ENCODE peak calls at places on chromosomes 12 and 14, in five cellular contexts. One of them, this sample, is unnamed.

GRCh38 chr12:107362960-107363359 is 269.6 kb upstream of the CRY1 start:
- DNase-seq in astrocyte of the cerebellum: no peak
- DNase-seq in left lung: no peak
- DNase-seq in progenitor cell of endocrine pancreas: no peak
- DNase-seq in psoas muscle: no peak
- DNase-seq in this sample: no peak

GRCh38 chr12:114674201-114675047 is 9.6 kb downstream of the TBX3 start:
- DNase-seq in psoas muscle: no peak
- DNase-seq in progenitor cell of endocrine pancreas: no peak
- DNase-seq in astrocyte of the cerebellum: no peak
- DNase-seq in left lung: no peak
- DNase-seq in this sample: peak; percentile 45

GRCh38 chr14:90577661-90578282 is 180.9 kb downstream of the CALM1 start:
- DNase-seq in psoas muscle: peak; percentile 74
- DNase-seq in astrocyte of the cerebellum: no peak
- DNase-seq in progenitor cell of endocrine pancreas: no peak
- DNase-seq in left lung: peak; percentile 71
- DNase-seq in this sample: no peak

GRCh38 chr14:33432407-33433023 is 493.8 kb downstream of the NPAS3 start:
- DNase-seq in astrocyte of the cerebellum: peak; percentile 42
- DNase-seq in progenitor cell of endocrine pancreas: no peak
- DNase-seq in left lung: no peak
- DNase-seq in psoas muscle: no peak
- DNase-seq in this sample: no peak

GRCh38 chr12:76190249-76190648 is 105.8 kb upstream of the NAP1L1 start:
- DNase-seq in left lung: no peak
- DNase-seq in astrocyte of the cerebellum: no peak
- DNase-seq in psoas muscle: no peak
- DNase-seq in progenitor cell of endocrine pancreas: no peak
- DNase-seq in this sample: no peak

GRCh38 chr14:105525861-105526780 is at the start of gene TMEM121:
- DNase-seq in psoas muscle: peak; percentile 58
- DNase-seq in astrocyte of the cerebellum: no peak
- DNase-seq in left lung: peak; percentile 78
- DNase-seq in progenitor cell of endocrine pancreas: peak; percentile 39
- DNase-seq in this sample: peak; percentile 43

GRCh38 chr12:48008349-48008748 is 4.1 kb upstream of the COL2A1 start:
- DNase-seq in left lung: no peak
- DNase-seq in psoas muscle: no peak
- DNase-seq in progenitor cell of endocrine pancreas: no peak
- DNase-seq in astrocyte of the cerebellum: no peak
- DNase-seq in this sample: no peak

GRCh38 chr12:55037349-55037748 is 17.6 kb downstream of the NEUROD4 start:
- DNase-seq in progenitor cell of endocrine pancreas: no peak
- DNase-seq in psoas muscle: no peak
- DNase-seq in astrocyte of the cerebellum: no peak
- DNase-seq in left lung: no peak
- DNase-seq in this sample: no peak

GRCh38 chr12:105461276-105461975 is 130.9 kb downstream of the C12orf75 start:
- DNase-seq in progenitor cell of endocrine pancreas: no peak
- DNase-seq in left lung: no peak
- DNase-seq in astrocyte of the cerebellum: no peak
- DNase-seq in psoas muscle: no peak
- DNase-seq in this sample: no peak

GRCh38 chr12:79012616-79013015 is 148.0 kb downstream of the SYT1 start:
- DNase-seq in psoas muscle: no peak
- DNase-seq in progenitor cell of endocrine pancreas: no peak
- DNase-seq in left lung: no peak
- DNase-seq in astrocyte of the cerebellum: no peak
- DNase-seq in this sample: no peak

GRCh38 chr12:64352181-64352580 is 38.4 kb downstream of the C12orf56 start:
- DNase-seq in psoas muscle: no peak
- DNase-seq in left lung: no peak
- DNase-seq in progenitor cell of endocrine pancreas: no peak
- DNase-seq in astrocyte of the cerebellum: no peak
- DNase-seq in this sample: no peak

GRCh38 chr12:51863921-51864700 is 15.6 kb upstream of the FIGNL2 start:
- DNase-seq in progenitor cell of endocrine pancreas: peak; percentile 67
- DNase-seq in psoas muscle: peak; percentile 61
- DNase-seq in astrocyte of the cerebellum: no peak
- DNase-seq in left lung: peak; percentile 69
- DNase-seq in this sample: no peak

GRCh38 chr12:4859478-4860210 is 50.1 kb upstream of the KCNA1 start:
- DNase-seq in progenitor cell of endocrine pancreas: no peak
- DNase-seq in left lung: no peak
- DNase-seq in astrocyte of the cerebellum: no peak
- DNase-seq in psoas muscle: no peak
- DNase-seq in this sample: no peak

GRCh38 chr12:3152013-3152412 is 74.8 kb downstream of the TSPAN9 start:
- DNase-seq in astrocyte of the cerebellum: peak; percentile 28
- DNase-seq in psoas muscle: peak; percentile 57
- DNase-seq in progenitor cell of endocrine pancreas: no peak
- DNase-seq in left lung: no peak
- DNase-seq in this sample: no peak

DNA sequence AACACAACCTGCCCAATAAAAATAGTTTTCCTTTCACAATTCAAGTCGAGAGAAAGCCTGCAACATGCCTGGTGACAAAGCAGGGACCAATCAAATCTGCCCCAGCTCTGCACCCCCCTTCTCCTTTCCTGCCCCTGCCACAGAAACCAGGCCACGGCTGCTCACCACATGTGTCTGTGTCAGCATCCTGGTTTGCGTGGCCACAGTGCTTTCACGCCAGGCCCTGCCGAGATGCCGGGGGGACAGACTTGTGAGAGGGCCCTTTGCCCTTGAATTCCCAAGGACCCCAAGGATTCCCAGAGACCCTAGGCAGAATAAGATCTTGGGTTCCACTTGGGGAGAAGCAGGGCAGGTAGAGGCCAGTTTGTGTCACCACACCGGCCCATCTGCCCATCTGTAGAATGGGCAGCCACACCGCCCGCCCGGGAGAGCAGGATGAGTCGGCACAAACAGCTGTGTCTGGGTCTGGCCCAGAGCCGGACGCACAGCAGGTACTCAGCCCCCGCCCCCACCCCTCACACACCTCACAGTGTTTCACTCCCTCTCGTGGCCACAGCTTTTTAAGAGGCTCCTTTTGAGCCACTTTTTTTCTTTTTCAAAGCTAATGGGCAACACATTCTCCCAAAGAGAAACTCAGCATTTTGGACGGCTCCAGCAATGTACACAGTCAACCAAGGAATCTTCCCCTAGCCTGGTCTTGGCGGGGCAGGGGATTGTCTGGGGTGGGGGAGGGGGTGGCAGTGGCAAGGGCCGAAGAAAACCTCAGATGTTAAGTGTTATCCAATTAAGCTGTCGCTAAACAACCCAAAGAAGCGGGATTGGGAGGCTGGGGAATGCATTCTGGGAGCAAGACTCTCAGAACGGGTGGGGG is 41.5 kb downstream of the BCL11B start:
- DNase-seq in progenitor cell of endocrine pancreas: no peak
- DNase-seq in astrocyte of the cerebellum: no peak
- DNase-seq in left lung: no peak
- DNase-seq in psoas muscle: no peak
- DNase-seq in this sample: peak; percentile 17
- TF ChIP-seq CTCF in progenitor cell of endocrine pancreas: peak; percentile 35
- TF ChIP-seq CTCF in astrocyte of the cerebellum: peak; percentile 19
- TF ChIP-seq CTCF in left lung: no peak
- TF ChIP-seq CTCF in psoas muscle: no peak
- TF ChIP-seq CTCF in this sample: peak; percentile 21

GRCh38 chr12:24697769-24698168 is 251.1 kb downstream of the BCAT1 start:
- DNase-seq in progenitor cell of endocrine pancreas: no peak
- DNase-seq in psoas muscle: no peak
- DNase-seq in astrocyte of the cerebellum: no peak
- DNase-seq in left lung: no peak
- DNase-seq in this sample: no peak

GRCh38 chr12:24696800-24697199 is 252.1 kb downstream of the BCAT1 start:
- DNase-seq in left lung: no peak
- DNase-seq in astrocyte of the cerebellum: no peak
- DNase-seq in progenitor cell of endocrine pancreas: no peak
- DNase-seq in psoas muscle: no peak
- DNase-seq in this sample: no peak

GRCh38 chr12:24695657-24696329 is 253.1 kb downstream of the BCAT1 start:
- DNase-seq in astrocyte of the cerebellum: no peak
- DNase-seq in progenitor cell of endocrine pancreas: no peak
- DNase-seq in psoas muscle: no peak
- DNase-seq in left lung: no peak
- DNase-seq in this sample: no peak

GRCh38 chr12:24698972-24699371 is 249.9 kb downstream of the BCAT1 start:
- DNase-seq in psoas muscle: no peak
- DNase-seq in astrocyte of the cerebellum: no peak
- DNase-seq in left lung: no peak
- DNase-seq in progenitor cell of endocrine pancreas: no peak
- DNase-seq in this sample: no peak

DNA sequence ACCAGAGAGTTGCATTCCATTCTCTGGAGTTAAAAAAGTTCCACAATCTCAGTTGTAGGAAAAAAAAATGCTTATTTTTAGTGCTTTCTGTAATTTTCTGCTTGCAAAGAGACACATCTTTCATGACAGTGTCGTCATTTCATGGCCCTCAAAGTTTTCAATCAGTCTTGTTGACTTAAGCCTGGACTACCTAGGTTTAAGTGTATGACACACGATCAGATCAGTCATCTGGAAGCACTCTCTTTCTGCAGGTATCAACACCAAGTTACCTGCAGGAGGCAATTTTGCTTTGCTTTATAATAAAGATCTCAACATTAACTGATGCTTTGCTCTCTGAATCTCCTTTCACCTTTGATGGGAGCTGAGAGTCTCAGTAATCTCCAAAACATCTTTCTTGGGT is 251.6 kb downstream of the BCAT1 start:
- DNase-seq in astrocyte of the cerebellum: no peak
- DNase-seq in left lung: no peak
- DNase-seq in progenitor cell of endocrine pancreas: no peak
- DNase-seq in psoas muscle: no peak
- DNase-seq in this sample: no peak
- TF ChIP-seq CTCF in astrocyte of the cerebellum: no peak
- TF ChIP-seq CTCF in left lung: no peak
- TF ChIP-seq CTCF in progenitor cell of endocrine pancreas: no peak
- TF ChIP-seq CTCF in psoas muscle: no peak
- TF ChIP-seq CTCF in this sample: no peak

GRCh38 chr14:54866588-54866987 is 36.0 kb downstream of the GCH1 start:
- DNase-seq in astrocyte of the cerebellum: no peak
- DNase-seq in left lung: no peak
- DNase-seq in progenitor cell of endocrine pancreas: no peak
- DNase-seq in psoas muscle: no peak
- DNase-seq in this sample: no peak
- TF ChIP-seq CTCF in astrocyte of the cerebellum: no peak
- TF ChIP-seq CTCF in left lung: no peak
- TF ChIP-seq CTCF in progenitor cell of endocrine pancreas: no peak
- TF ChIP-seq CTCF in psoas muscle: no peak
- TF ChIP-seq CTCF in this sample: no peak

DNA sequence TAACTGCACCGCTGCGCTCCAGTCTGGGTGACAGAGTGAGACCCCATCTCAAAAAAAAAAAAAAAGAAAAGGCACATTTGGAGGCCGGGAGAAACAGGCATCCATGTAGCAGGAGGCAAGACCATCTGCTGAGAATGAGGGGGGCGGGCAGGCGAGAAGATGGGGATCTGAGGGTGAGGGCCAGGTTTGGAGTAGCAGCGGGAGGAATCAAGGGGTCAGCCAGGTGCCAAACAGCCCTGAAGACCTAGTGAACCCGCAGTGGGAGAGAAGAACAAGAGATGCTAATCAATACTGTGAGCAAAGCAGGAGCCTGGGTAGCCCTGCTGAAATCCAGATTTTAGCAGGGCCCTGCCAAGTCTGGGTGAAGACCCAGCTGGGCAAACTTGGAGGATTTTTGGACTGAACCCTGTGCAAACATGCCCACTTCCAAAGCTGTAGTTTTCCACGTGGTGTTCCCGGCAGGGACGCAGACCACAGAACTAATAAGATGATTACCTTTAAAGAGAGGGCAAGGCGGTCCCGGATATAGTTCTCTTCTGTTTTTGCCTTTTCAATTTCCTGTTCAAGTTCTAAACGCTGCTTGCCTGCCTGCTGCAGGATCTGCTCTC is 61.0 kb downstream of the NIN start:
- DNase-seq in astrocyte of the cerebellum: no peak
- DNase-seq in psoas muscle: no peak
- DNase-seq in left lung: no peak
- DNase-seq in progenitor cell of endocrine pancreas: no peak
- DNase-seq in this sample: no peak
- TF ChIP-seq CTCF in astrocyte of the cerebellum: no peak
- TF ChIP-seq CTCF in psoas muscle: no peak
- TF ChIP-seq CTCF in left lung: no peak
- TF ChIP-seq CTCF in progenitor cell of endocrine pancreas: no peak
- TF ChIP-seq CTCF in this sample: no peak

GRCh38 chr14:70803321-70804110 is 5.8 kb downstream of the MAP3K9 start:
- DNase-seq in progenitor cell of endocrine pancreas: no peak
- DNase-seq in left lung: no peak
- DNase-seq in astrocyte of the cerebellum: no peak
- DNase-seq in psoas muscle: no peak
- DNase-seq in this sample: no peak
- TF ChIP-seq CTCF in progenitor cell of endocrine pancreas: no peak
- TF ChIP-seq CTCF in left lung: no peak
- TF ChIP-seq CTCF in astrocyte of the cerebellum: no peak
- TF ChIP-seq CTCF in psoas muscle: no peak
- TF ChIP-seq CTCF in this sample: no peak